ENCODE peak calls at places on chromosomes 6 and 20, in four cellular contexts. One of them, this sample, is unnamed.

GRCh38 chr6:104182811-104183210 is 676.9 kb downstream of the HACE1 start:
- DNase-seq in lower lobe of right lung: no peak
- DNase-seq in neural crest cell: no peak
- DNase-seq in choroid plexus epithelial cell: peak
- DNase-seq in this sample: no peak

GRCh38 chr20:11687546-11688292 is 230.0 kb upstream of the BTBD3 start:
- DNase-seq in lower lobe of right lung: no peak
- DNase-seq in neural crest cell: no peak
- DNase-seq in choroid plexus epithelial cell: no peak
- DNase-seq in this sample: no peak

GRCh38 chr6:111980168-111980567 is 73.7 kb upstream of the CCN6 start:
- DNase-seq in lower lobe of right lung: no peak
- DNase-seq in neural crest cell: no peak
- DNase-seq in choroid plexus epithelial cell: peak
- DNase-seq in this sample: no peak

GRCh38 chr6:42978487-42978792 is 541 bp downstream of the PEX6 start:
- DNase-seq in lower lobe of right lung: peak
- DNase-seq in neural crest cell: peak
- DNase-seq in choroid plexus epithelial cell: peak
- DNase-seq in this sample: peak

GRCh38 chr6:17305219-17306001 is 24.2 kb downstream of the RBM24 start:
- DNase-seq in lower lobe of right lung: no peak
- DNase-seq in neural crest cell: no peak
- DNase-seq in choroid plexus epithelial cell: peak
- DNase-seq in this sample: no peak

GRCh38 chr20:16301981-16302380 is 271.3 kb downstream of the KIF16B start:
- DNase-seq in lower lobe of right lung: no peak
- DNase-seq in neural crest cell: no peak
- DNase-seq in choroid plexus epithelial cell: no peak
- DNase-seq in this sample: no peak

GRCh38 chr20:43859994-43860393 is 54.7 kb upstream of the TOX2 start:
- DNase-seq in lower lobe of right lung: no peak
- DNase-seq in neural crest cell: no peak
- DNase-seq in choroid plexus epithelial cell: no peak
- DNase-seq in this sample: no peak

GRCh38 chr20:45016089-45016641 is 49.9 kb downstream of the STK4 start:
- DNase-seq in lower lobe of right lung: no peak
- DNase-seq in neural crest cell: no peak
- DNase-seq in choroid plexus epithelial cell: peak
- DNase-seq in this sample: no peak

GRCh38 chr6:156804402-156804801 is 27.2 kb downstream of the ARID1B start:
- DNase-seq in lower lobe of right lung: no peak
- DNase-seq in neural crest cell: no peak
- DNase-seq in choroid plexus epithelial cell: no peak
- DNase-seq in this sample: no peak

GRCh38 chr6:38507173-38507572 is 132.6 kb downstream of the BTBD9 start:
- DNase-seq in lower lobe of right lung: no peak
- DNase-seq in neural crest cell: no peak
- DNase-seq in choroid plexus epithelial cell: peak
- DNase-seq in this sample: no peak

GRCh38 chr6:130848945-130849344 is 21.7 kb downstream of the SMLR1 start:
- DNase-seq in lower lobe of right lung: no peak
- DNase-seq in neural crest cell: no peak
- DNase-seq in choroid plexus epithelial cell: no peak
- DNase-seq in this sample: no peak

GRCh38 chr20:44765647-44766367 is 20.1 kb downstream of the KCNK15 start:
- DNase-seq in lower lobe of right lung: no peak
- DNase-seq in neural crest cell: no peak
- DNase-seq in choroid plexus epithelial cell: no peak
- DNase-seq in this sample: no peak

GRCh38 chr6:144158133-144158532 is 7.8 kb downstream of the STX11 start:
- DNase-seq in lower lobe of right lung: no peak
- DNase-seq in neural crest cell: no peak
- DNase-seq in choroid plexus epithelial cell: peak
- DNase-seq in this sample: no peak

GRCh38 chr6:91340998-91341397 is 754.1 kb upstream of the MAP3K7 start:
- DNase-seq in lower lobe of right lung: no peak
- DNase-seq in neural crest cell: no peak
- DNase-seq in choroid plexus epithelial cell: no peak
- DNase-seq in this sample: no peak

GRCh38 chr6:114747995-114748625 is 405.3 kb upstream of the HS3ST5 start:
- DNase-seq in lower lobe of right lung: peak
- DNase-seq in neural crest cell: peak
- DNase-seq in choroid plexus epithelial cell: peak
- DNase-seq in this sample: peak

GRCh38 chr6:134162932-134163331 is 110.5 kb upstream of the SLC2A12 start:
- DNase-seq in lower lobe of right lung: no peak
- DNase-seq in neural crest cell: no peak
- DNase-seq in choroid plexus epithelial cell: no peak
- DNase-seq in this sample: no peak

GRCh38 chr6:118724211-118724610 is 72.8 kb upstream of the CEP85L start:
- DNase-seq in lower lobe of right lung: no peak
- DNase-seq in neural crest cell: no peak
- DNase-seq in choroid plexus epithelial cell: peak
- DNase-seq in this sample: no peak

GRCh38 chr20:52958206-52958605 is 14.0 kb upstream of the TSHZ2 start:
- DNase-seq in lower lobe of right lung: no peak
- DNase-seq in neural crest cell: no peak
- DNase-seq in choroid plexus epithelial cell: no peak
- DNase-seq in this sample: peak

GRCh38 chr6:45691426-45691825 is 313.7 kb upstream of the SUPT3H start:
- DNase-seq in lower lobe of right lung: no peak
- DNase-seq in neural crest cell: no peak
- DNase-seq in choroid plexus epithelial cell: no peak
- DNase-seq in this sample: no peak

GRCh38 chr6:148736779-148737412 is 9.9 kb upstream of the UST start:
- DNase-seq in lower lobe of right lung: no peak
- DNase-seq in neural crest cell: no peak
- DNase-seq in choroid plexus epithelial cell: no peak
- DNase-seq in this sample: no peak

GRCh38 chr6:84560431-84561375 is 203.7 kb downstream of the TBX18 start:
- DNase-seq in lower lobe of right lung: no peak
- DNase-seq in neural crest cell: no peak
- DNase-seq in choroid plexus epithelial cell: no peak
- DNase-seq in this sample: no peak

GRCh38 chr6:132300323-132300949 is 100.8 kb downstream of the MOXD1 start:
- DNase-seq in lower lobe of right lung: no peak
- DNase-seq in neural crest cell: peak
- DNase-seq in choroid plexus epithelial cell: peak
- DNase-seq in this sample: peak

GRCh38 chr6:62612526-62612925 is 326.5 kb upstream of the KHDRBS2 start:
- DNase-seq in lower lobe of right lung: no peak
- DNase-seq in neural crest cell: no peak
- DNase-seq in choroid plexus epithelial cell: no peak
- DNase-seq in this sample: no peak

GRCh38 chr20:33444797-33445560 is 1.4 kb upstream of the SNTA1 start:
- DNase-seq in lower lobe of right lung: no peak
- DNase-seq in neural crest cell: no peak
- DNase-seq in choroid plexus epithelial cell: peak
- DNase-seq in this sample: no peak

GRCh38 chr6:46014511-46015118 is 1.0 kb downstream of the CLIC5 start:
- DNase-seq in lower lobe of right lung: peak
- DNase-seq in neural crest cell: peak
- DNase-seq in choroid plexus epithelial cell: no peak
- DNase-seq in this sample: peak

GRCh38 chr20:36259177-36259835 is 23.0 kb downstream of the AAR2 start:
- DNase-seq in lower lobe of right lung: no peak
- DNase-seq in neural crest cell: no peak
- DNase-seq in choroid plexus epithelial cell: no peak
- DNase-seq in this sample: no peak

GRCh38 chr6:138525355-138525754 is 26.1 kb upstream of the NHSL1 start:
- DNase-seq in lower lobe of right lung: no peak
- DNase-seq in neural crest cell: no peak
- DNase-seq in choroid plexus epithelial cell: no peak
- DNase-seq in this sample: no peak

GRCh38 chr6:11418290-11418905 is 119.2 kb upstream of the TMEM170B start:
- DNase-seq in lower lobe of right lung: no peak
- DNase-seq in neural crest cell: no peak
- DNase-seq in choroid plexus epithelial cell: no peak
- DNase-seq in this sample: no peak

GRCh38 chr20:53652859-53653520 is 59.4 kb upstream of the ZNF217 start:
- DNase-seq in lower lobe of right lung: no peak
- DNase-seq in neural crest cell: no peak
- DNase-seq in choroid plexus epithelial cell: no peak
- DNase-seq in this sample: no peak

GRCh38 chr6:27617046-27617687 is 144.3 kb upstream of the ZNF184 start:
- DNase-seq in lower lobe of right lung: no peak
- DNase-seq in neural crest cell: no peak
- DNase-seq in choroid plexus epithelial cell: peak
- DNase-seq in this sample: peak

GRCh38 chr6:75933387-75933975 is 139.0 kb downstream of the IMPG1 start:
- DNase-seq in lower lobe of right lung: no peak
- DNase-seq in neural crest cell: no peak
- DNase-seq in choroid plexus epithelial cell: no peak
- DNase-seq in this sample: no peak

GRCh38 chr20:57482148-57482547 is 42.8 kb downstream of the CTCFL start:
- DNase-seq in lower lobe of right lung: no peak
- DNase-seq in neural crest cell: no peak
- DNase-seq in choroid plexus epithelial cell: no peak
- DNase-seq in this sample: no peak
- TF ChIP-seq CTCF in lower lobe of right lung: no peak
- TF ChIP-seq CTCF in neural crest cell: no peak
- TF ChIP-seq CTCF in choroid plexus epithelial cell: no peak
- TF ChIP-seq CTCF in this sample: no peak

GRCh38 chr20:46175127-46175494 is 57.0 kb downstream of the CD40 start:
- DNase-seq in lower lobe of right lung: no peak
- DNase-seq in neural crest cell: no peak
- DNase-seq in choroid plexus epithelial cell: no peak
- DNase-seq in this sample: no peak

GRCh38 chr20:46173652-46174468 is 55.7 kb downstream of the CD40 start:
- DNase-seq in lower lobe of right lung: no peak
- DNase-seq in neural crest cell: no peak
- DNase-seq in choroid plexus epithelial cell: no peak
- DNase-seq in this sample: no peak

GRCh38 chr20:46172961-46173536 is 54.9 kb downstream of the CD40 start:
- DNase-seq in lower lobe of right lung: no peak
- DNase-seq in neural crest cell: no peak
- DNase-seq in choroid plexus epithelial cell: no peak
- DNase-seq in this sample: no peak

GRCh38 chr20:46172455-46172854 is 54.3 kb downstream of the CD40 start:
- DNase-seq in lower lobe of right lung: no peak
- DNase-seq in neural crest cell: no peak
- DNase-seq in choroid plexus epithelial cell: no peak
- DNase-seq in this sample: no peak

DNA sequence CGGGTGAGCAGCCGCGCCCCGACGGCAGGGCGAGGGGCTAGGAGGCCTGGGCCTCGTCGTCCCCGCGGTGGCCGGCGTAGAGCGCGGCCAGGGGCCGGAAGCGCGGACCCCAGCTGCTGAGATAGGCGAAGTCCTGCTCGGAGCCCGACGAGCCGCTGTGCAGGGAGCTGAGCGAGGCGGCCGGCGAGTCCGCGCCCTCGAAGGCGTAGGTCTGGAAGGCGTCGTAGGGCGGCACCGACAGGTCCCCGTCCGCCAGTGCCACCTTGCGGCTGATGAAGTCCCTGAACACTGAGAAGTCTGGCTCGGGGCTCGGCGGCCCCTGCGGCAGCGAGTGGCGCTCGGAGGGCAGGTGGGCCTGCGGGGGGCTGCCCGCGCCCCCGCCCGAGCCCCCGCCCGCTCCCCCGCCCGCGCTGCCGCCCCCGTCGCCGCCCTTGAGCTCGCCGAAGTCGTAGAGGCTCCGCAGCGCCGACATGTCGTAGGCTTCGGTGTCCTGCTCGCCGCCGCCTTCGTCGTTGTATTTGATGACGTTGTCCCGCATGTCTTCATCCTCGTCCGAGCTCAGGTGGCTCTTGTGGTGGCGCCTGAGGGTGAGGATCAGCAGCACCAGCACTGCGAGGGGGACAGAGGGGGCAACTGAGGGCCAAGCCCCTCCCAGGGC is 56.5 kb downstream of the CD40 start:
- DNase-seq in lower lobe of right lung: peak
- DNase-seq in neural crest cell: peak
- DNase-seq in choroid plexus epithelial cell: peak
- DNase-seq in this sample: peak
- TF ChIP-seq CTCF in lower lobe of right lung: peak
- TF ChIP-seq CTCF in neural crest cell: peak
- TF ChIP-seq CTCF in choroid plexus epithelial cell: peak
- TF ChIP-seq CTCF in this sample: peak

GRCh38 chr20:1299522-1299921 is 29.4 kb downstream of the SDCBP2 start:
- DNase-seq in lower lobe of right lung: no peak
- DNase-seq in neural crest cell: no peak
- DNase-seq in choroid plexus epithelial cell: no peak
- DNase-seq in this sample: no peak
- TF ChIP-seq CTCF in lower lobe of right lung: peak
- TF ChIP-seq CTCF in neural crest cell: peak
- TF ChIP-seq CTCF in choroid plexus epithelial cell: peak
- TF ChIP-seq CTCF in this sample: no peak

DNA sequence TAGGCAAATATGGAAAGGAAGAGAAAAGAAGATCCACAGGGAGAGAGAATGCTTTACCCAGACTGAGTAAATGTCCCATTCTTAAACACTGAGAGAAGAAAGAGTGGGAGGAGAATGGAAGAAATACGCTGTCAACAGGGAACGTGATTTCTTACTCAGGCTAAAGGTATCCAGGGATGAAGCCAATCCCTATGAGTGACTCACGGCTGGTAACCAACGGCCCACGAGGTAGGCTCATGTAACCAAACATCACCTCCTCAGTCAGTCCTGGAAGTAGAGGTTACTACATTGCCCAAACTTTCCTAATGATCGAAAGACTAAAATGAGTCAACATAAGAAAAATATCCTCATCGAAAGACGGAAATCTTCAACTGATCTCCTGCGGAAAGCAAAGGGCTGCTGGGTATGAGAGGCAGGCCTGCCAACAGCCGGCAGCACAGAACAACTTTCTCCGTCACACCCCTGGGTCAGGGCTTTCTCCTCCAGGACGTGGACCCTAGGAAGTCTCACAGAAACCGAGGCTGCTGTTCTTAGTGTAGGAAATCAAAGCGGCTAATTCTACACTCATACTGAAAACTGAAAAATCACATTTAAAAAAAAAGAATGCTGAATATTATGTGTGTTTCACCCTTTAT is 292.6 kb downstream of the GMDS start:
- DNase-seq in lower lobe of right lung: no peak
- DNase-seq in neural crest cell: no peak
- DNase-seq in choroid plexus epithelial cell: peak
- DNase-seq in this sample: no peak
- TF ChIP-seq CTCF in lower lobe of right lung: no peak
- TF ChIP-seq CTCF in neural crest cell: no peak
- TF ChIP-seq CTCF in choroid plexus epithelial cell: peak
- TF ChIP-seq CTCF in this sample: no peak

GRCh38 chr20:46102940-46103339 is 13.2 kb upstream of the NCOA5 start:
- DNase-seq in lower lobe of right lung: no peak
- DNase-seq in neural crest cell: no peak
- DNase-seq in choroid plexus epithelial cell: no peak
- DNase-seq in this sample: no peak

GRCh38 chr20:46101957-46102356 is 12.2 kb upstream of the NCOA5 start:
- DNase-seq in lower lobe of right lung: no peak
- DNase-seq in neural crest cell: no peak
- DNase-seq in choroid plexus epithelial cell: no peak
- DNase-seq in this sample: no peak

GRCh38 chr20:46104262-46104661 is 13.9 kb upstream of the CD40 start:
- DNase-seq in lower lobe of right lung: no peak
- DNase-seq in neural crest cell: no peak
- DNase-seq in choroid plexus epithelial cell: no peak
- DNase-seq in this sample: no peak

GRCh38 chr20:46099491-46100287 is 9.9 kb upstream of the NCOA5 start:
- DNase-seq in lower lobe of right lung: no peak
- DNase-seq in neural crest cell: no peak
- DNase-seq in choroid plexus epithelial cell: no peak
- DNase-seq in this sample: peak
- TF ChIP-seq CTCF in lower lobe of right lung: peak
- TF ChIP-seq CTCF in neural crest cell: no peak
- TF ChIP-seq CTCF in choroid plexus epithelial cell: no peak
- TF ChIP-seq CTCF in this sample: no peak

GRCh38 chr20:1202762-1203504 is at the start of gene C20orf202:
- DNase-seq in lower lobe of right lung: no peak
- DNase-seq in neural crest cell: no peak
- DNase-seq in choroid plexus epithelial cell: no peak
- DNase-seq in this sample: no peak
- TF ChIP-seq CTCF in lower lobe of right lung: no peak
- TF ChIP-seq CTCF in neural crest cell: no peak
- TF ChIP-seq CTCF in choroid plexus epithelial cell: no peak
- TF ChIP-seq CTCF in this sample: no peak

This sample was measured in nephron progenitor cell.